ENCODE peak calls at places on chromosomes 4 and X, in five cellular contexts. X is GM23248, J is dorsolateral prefrontal cortex, P is cardiac muscle cell, S is endothelial cell of umbilical vein. Q is an unnamed sample.

GRCh38 chrX:1357993-1358392 is 21.4 kb downstream of the IL3RA start:
- DNase-seq in X (no peak), J (no peak), P (no peak), S (no peak), Q (no peak)

GRCh38 chrX:15952212-15952611 is 97.6 kb upstream of the AP1S2 start:
- DNase-seq in X (no peak), J (no peak), P (no peak), S (no peak), Q (no peak)

GRCh38 chr4:163554870-163555465 is 60.5 kb downstream of the TMA16 start:
- DNase-seq in X (peak; percentile 54), J (no peak), P (peak; percentile 43), S (peak; percentile 28), Q (no peak)

GRCh38 chr4:1200425-1201035 is 28.1 kb upstream of the SPON2 start:
- DNase-seq in X (peak; percentile 91), J (peak; percentile 57), P (peak; percentile 91), S (no peak), Q (peak; percentile 78)

GRCh38 chr4:96473246-96473645 is 633.4 kb downstream of the PDHA2 start:
- DNase-seq in X (no peak), J (no peak), P (no peak), S (no peak), Q (no peak)

GRCh38 chr4:172983014-172983413 is 185.6 kb upstream of the GALNT7 start:
- DNase-seq in X (no peak), J (no peak), P (peak; percentile 54), S (no peak), Q (no peak)

GRCh38 chr4:2262145-2262943 is 435 bp upstream of the MXD4 start:
- DNase-seq in X (peak; percentile 100), J (peak; percentile 100), P (peak; percentile 100), S (peak; percentile 100), Q (peak; percentile 100)

GRCh38 chr4:183118141-183118540 is 19.1 kb downstream of the WWC2 start:
- DNase-seq in X (no peak), J (no peak), P (no peak), S (peak; percentile 42), Q (no peak)

GRCh38 chr4:156329779-156330178 is 376.1 kb upstream of the CTSO start:
- DNase-seq in X (peak; percentile 45), J (no peak), P (peak; percentile 30), S (no peak), Q (peak; percentile 30)

GRCh38 chr4:148054275-148054674 is 322.4 kb downstream of the ARHGAP10 start:
- DNase-seq in X (no peak), J (no peak), P (no peak), S (peak; percentile 16), Q (peak; percentile 9)

GRCh38 chrX:116395752-116396151 is 40.7 kb upstream of the SLC6A14 start:
- DNase-seq in X (no peak), J (no peak), P (no peak), S (no peak), Q (no peak)

GRCh38 chr4:142377345-142378091 is 468.6 kb downstream of the INPP4B start:
- DNase-seq in X (no peak), J (no peak), P (no peak), S (no peak), Q (no peak)

GRCh38 chr4:142378179-142378578 is 467.9 kb downstream of the INPP4B start:
- DNase-seq in X (no peak), J (no peak), P (no peak), S (no peak), Q (no peak)

GRCh38 chr4:142380052-142380598 is 466.0 kb downstream of the INPP4B start:
- DNase-seq in X (no peak), J (no peak), P (no peak), S (no peak), Q (no peak)

GRCh38 chr4:142376204-142376603 is 469.9 kb downstream of the INPP4B start:
- DNase-seq in X (no peak), J (no peak), P (no peak), S (no peak), Q (no peak)

DNA sequence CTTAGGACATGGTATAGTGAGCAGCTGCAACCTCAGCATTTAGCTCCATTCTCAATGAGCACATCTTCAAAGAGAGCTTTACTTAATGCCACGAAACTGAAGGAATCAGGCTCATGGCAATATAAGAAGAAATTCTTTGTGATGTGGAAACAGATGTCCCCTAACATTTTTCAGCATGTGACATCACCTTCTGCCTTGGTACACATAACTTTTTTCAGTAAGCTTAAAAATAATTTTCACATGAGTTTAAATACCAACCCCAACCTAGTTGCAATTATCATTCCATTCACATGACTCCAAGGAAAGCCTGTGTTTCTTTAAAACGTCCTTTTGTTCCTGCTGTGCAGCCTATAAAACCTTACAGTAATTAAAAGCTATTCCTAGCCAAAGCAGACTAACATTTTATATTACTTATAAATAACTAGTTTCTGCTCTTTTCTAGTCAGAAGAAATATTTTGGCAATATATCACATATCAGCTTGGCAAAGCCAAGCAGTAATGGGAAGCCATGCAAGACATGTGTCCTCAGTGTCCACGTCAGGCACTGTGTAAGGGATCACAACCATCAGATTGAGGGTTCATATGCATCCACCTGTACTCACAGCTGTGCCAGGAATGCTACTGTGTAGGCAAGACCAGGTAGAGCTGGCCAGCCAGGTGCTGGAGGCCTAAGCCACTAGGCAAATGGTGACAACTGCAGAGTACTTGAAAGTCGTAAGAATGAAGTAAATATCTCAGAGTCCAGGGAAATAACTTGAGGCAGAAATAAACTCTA is 466.6 kb downstream of the INPP4B start:
- DNase-seq in X (peak; percentile 87), J (no peak), P (peak; percentile 64), S (peak; percentile 26), Q (peak; percentile 53)
- H3K27ac ChIP-seq in X (peak overlapping the region; percentile 86), J (no peak overlapping the region), P (peak overlapping the region; percentile 78), S (no peak overlapping the region), Q (peak overlapping the region; percentile 57)

GRCh38 chr4:83266689-83267088 is 17.9 kb downstream of the COQ2 start:
- DNase-seq in X (no peak), J (no peak), P (peak; percentile 62), S (no peak), Q (no peak)

GRCh38 chr4:83267835-83268475 is 16.6 kb downstream of the COQ2 start:
- DNase-seq in X (no peak), J (no peak), P (no peak), S (no peak), Q (no peak)

GRCh38 chr4:83267121-83267834 is 17.3 kb downstream of the COQ2 start:
- DNase-seq in X (peak; percentile 86), J (no peak), P (peak; percentile 94), S (peak; percentile 36), Q (peak; percentile 88)

GRCh38 chr4:83269256-83269655 is 15.3 kb downstream of the COQ2 start:
- DNase-seq in X (peak; percentile 42), J (no peak), P (peak; percentile 52), S (no peak), Q (no peak)

GRCh38 chr4:83268491-83268890 is 16.1 kb downstream of the COQ2 start:
- DNase-seq in X (no peak), J (no peak), P (no peak), S (no peak), Q (no peak)
- H3K27ac ChIP-seq in X (no peak overlapping the region), J (no peak overlapping the region), P (no peak overlapping the region), S (no peak overlapping the region), Q (no peak overlapping the region)

GRCh38 chr4:47075241-47075640 is 43.9 kb downstream of the GABRB1 start:
- DNase-seq in X (no peak), J (no peak), P (peak; percentile 8), S (peak; percentile 54), Q (peak; percentile 47)

GRCh38 chr4:47071863-47072441 is 40.6 kb downstream of the GABRB1 start:
- DNase-seq in X (peak; percentile 3), J (no peak), P (peak; percentile 16), S (peak; percentile 75), Q (no peak)

GRCh38 chr4:47074836-47075235 is 43.5 kb downstream of the GABRB1 start:
- DNase-seq in X (no peak), J (no peak), P (no peak), S (no peak), Q (no peak)

GRCh38 chr4:47075919-47076318 is 44.6 kb downstream of the GABRB1 start:
- DNase-seq in X (no peak), J (no peak), P (no peak), S (peak; percentile 7), Q (no peak)
- H3K27ac ChIP-seq in X (no peak overlapping the region), J (peak overlapping the region; percentile 70), P (no peak overlapping the region), S (peak overlapping the region; percentile 51), Q (peak overlapping the region; percentile 14)

DNA sequence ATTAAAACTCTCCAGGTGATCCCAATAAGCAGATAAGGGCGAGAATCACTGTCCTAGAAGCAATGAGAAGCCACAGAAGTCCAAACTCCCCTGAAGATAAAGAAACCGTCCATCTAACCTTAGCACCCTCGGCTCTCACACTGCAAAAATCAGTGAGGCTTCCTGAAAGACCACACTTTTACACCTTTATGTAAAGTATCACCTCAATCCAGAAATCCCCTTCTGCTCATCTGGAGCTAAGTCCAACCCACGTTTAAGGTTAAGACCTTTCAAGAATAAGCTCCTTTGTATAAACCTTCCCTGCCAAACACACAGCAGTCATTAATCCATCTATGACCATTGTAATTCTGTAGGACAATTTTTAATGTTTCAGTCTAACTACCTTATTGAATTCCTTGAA is 41.7 kb downstream of the LIN54 start:
- DNase-seq in X (no peak), J (no peak), P (no peak), S (no peak), Q (no peak)
- H3K27ac ChIP-seq in X (no peak overlapping the region), J (no peak overlapping the region), P (no peak overlapping the region), S (no peak overlapping the region), Q (no peak overlapping the region)

DNA sequence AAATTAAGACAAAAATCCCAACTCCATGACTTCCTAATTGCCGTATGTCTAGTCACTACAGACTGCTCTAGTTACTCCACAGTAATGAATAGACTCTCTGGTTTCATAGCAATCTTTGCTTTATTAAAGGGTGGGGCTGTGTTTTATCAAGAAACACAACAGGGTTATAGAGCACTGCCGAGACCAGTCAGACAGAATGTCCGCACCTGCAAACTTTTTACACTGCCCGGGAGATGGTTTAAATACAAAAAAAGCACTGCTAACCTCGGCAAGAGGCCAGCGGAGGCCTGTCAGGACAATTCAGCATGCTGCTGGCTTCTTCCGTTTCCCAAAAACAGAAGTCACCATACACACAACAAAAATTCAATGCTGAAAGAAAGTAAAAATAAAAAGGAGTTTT is 67.4 kb downstream of the IRF2 start:
- DNase-seq in X (no peak), J (no peak), P (no peak), S (no peak), Q (no peak)
- H3K27ac ChIP-seq in X (no peak overlapping the region), J (peak overlapping the region; percentile 52), P (no peak overlapping the region), S (no peak overlapping the region), Q (no peak overlapping the region)